ENCODE peak calls at places on chromosomes 6 and 20, in four cellular contexts. One of them, this sample, is unnamed. For H3K36me3, the result is how much of the 10 kb centered on the place peaks cover.

GRCh38 chr20:41512624-41513023 is 105.6 kb downstream of the CHD6 start:
- DNase-seq in esophagus squamous epithelium: no peak
- DNase-seq in IMR-90: no peak
- DNase-seq in Peyer's patch: no peak
- DNase-seq in this sample: no peak

GRCh38 chr20:46897471-46897870 is 2.8 kb downstream of the EYA2 start:
- DNase-seq in esophagus squamous epithelium: no peak
- DNase-seq in IMR-90: no peak
- DNase-seq in Peyer's patch: no peak
- DNase-seq in this sample: no peak

GRCh38 chr6:21348462-21349195 is 244.9 kb upstream of the SOX4 start:
- DNase-seq in esophagus squamous epithelium: no peak
- DNase-seq in IMR-90: peak
- DNase-seq in Peyer's patch: no peak
- DNase-seq in this sample: no peak

GRCh38 chr6:96811136-96811535 is 26.1 kb downstream of the GPR63 start:
- DNase-seq in esophagus squamous epithelium: no peak
- DNase-seq in IMR-90: no peak
- DNase-seq in Peyer's patch: no peak
- DNase-seq in this sample: no peak

GRCh38 chr6:38261626-38262025 is 378.1 kb downstream of the BTBD9 start:
- DNase-seq in esophagus squamous epithelium: no peak
- DNase-seq in IMR-90: no peak
- DNase-seq in Peyer's patch: no peak
- DNase-seq in this sample: no peak

GRCh38 chr6:2948228-2949025 is 22.9 kb downstream of the SERPINB6 start:
- DNase-seq in esophagus squamous epithelium: no peak
- DNase-seq in IMR-90: no peak
- DNase-seq in Peyer's patch: peak
- DNase-seq in this sample: no peak

GRCh38 chr6:5580736-5581568 is 319.6 kb downstream of the FARS2 start:
- DNase-seq in esophagus squamous epithelium: no peak
- DNase-seq in IMR-90: no peak
- DNase-seq in Peyer's patch: no peak
- DNase-seq in this sample: no peak

GRCh38 chr20:58891686-58892125 is 39.2 kb downstream of the GNAS start:
- DNase-seq in esophagus squamous epithelium: no peak
- DNase-seq in IMR-90: no peak
- DNase-seq in Peyer's patch: no peak
- DNase-seq in this sample: peak

GRCh38 chr20:19275630-19276071 is 63.2 kb downstream of the SLC24A3 start:
- DNase-seq in esophagus squamous epithelium: no peak
- DNase-seq in IMR-90: no peak
- DNase-seq in Peyer's patch: peak
- DNase-seq in this sample: peak

GRCh38 chr6:134007077-134007476 is 45.3 kb downstream of the SLC2A12 start:
- DNase-seq in esophagus squamous epithelium: no peak
- DNase-seq in IMR-90: no peak
- DNase-seq in Peyer's patch: no peak
- DNase-seq in this sample: peak

GRCh38 chr6:74991573-74992332 is 214.1 kb downstream of the COL12A1 start:
- DNase-seq in esophagus squamous epithelium: no peak
- DNase-seq in IMR-90: peak
- DNase-seq in Peyer's patch: no peak
- DNase-seq in this sample: no peak

GRCh38 chr6:154267508-154268106 is 89.0 kb downstream of the IPCEF1 start:
- DNase-seq in esophagus squamous epithelium: no peak
- DNase-seq in IMR-90: no peak
- DNase-seq in Peyer's patch: no peak
- DNase-seq in this sample: no peak

GRCh38 chr6:144659202-144659731 is 374.1 kb downstream of the UTRN start:
- DNase-seq in esophagus squamous epithelium: no peak
- DNase-seq in IMR-90: peak
- DNase-seq in Peyer's patch: no peak
- DNase-seq in this sample: peak

GRCh38 chr6:87661016-87661415 is 41.0 kb downstream of the AKIRIN2 start:
- DNase-seq in esophagus squamous epithelium: no peak
- DNase-seq in IMR-90: peak
- DNase-seq in Peyer's patch: no peak
- DNase-seq in this sample: no peak

GRCh38 chr6:2799936-2800527 is 34.8 kb downstream of the WRNIP1 start:
- DNase-seq in esophagus squamous epithelium: no peak
- DNase-seq in IMR-90: no peak
- DNase-seq in Peyer's patch: no peak
- DNase-seq in this sample: no peak

GRCh38 chr20:41230136-41230535 is 87.4 kb downstream of the ZHX3 start:
- DNase-seq in esophagus squamous epithelium: no peak
- DNase-seq in IMR-90: no peak
- DNase-seq in Peyer's patch: no peak
- DNase-seq in this sample: no peak

GRCh38 chr6:29976588-29977424 is 34.5 kb downstream of the HLA-A start:
- DNase-seq in esophagus squamous epithelium: no peak
- DNase-seq in IMR-90: peak
- DNase-seq in Peyer's patch: peak
- DNase-seq in this sample: peak

GRCh38 chr6:167703781-167704180 is 122.9 kb upstream of the AFDN start:
- DNase-seq in esophagus squamous epithelium: no peak
- DNase-seq in IMR-90: no peak
- DNase-seq in Peyer's patch: no peak
- DNase-seq in this sample: no peak

GRCh38 chr20:54260116-54260515 is 52.2 kb downstream of the PFDN4 start:
- DNase-seq in esophagus squamous epithelium: no peak
- DNase-seq in IMR-90: no peak
- DNase-seq in Peyer's patch: no peak
- DNase-seq in this sample: no peak

GRCh38 chr6:20840675-20841074 is 306.4 kb downstream of the CDKAL1 start:
- DNase-seq in esophagus squamous epithelium: no peak
- DNase-seq in IMR-90: peak
- DNase-seq in Peyer's patch: no peak
- DNase-seq in this sample: no peak

GRCh38 chr20:36775826-36776225 is 2.3 kb upstream of the DSN1 start:
- DNase-seq in esophagus squamous epithelium: no peak
- DNase-seq in IMR-90: no peak
- DNase-seq in Peyer's patch: no peak
- DNase-seq in this sample: no peak

GRCh38 chr6:32950449-32950848 is 2.4 kb downstream of the HLA-DMA start:
- DNase-seq in esophagus squamous epithelium: no peak
- DNase-seq in IMR-90: no peak
- DNase-seq in Peyer's patch: no peak
- DNase-seq in this sample: no peak

GRCh38 chr20:53183181-53183580 is 211.0 kb downstream of the TSHZ2 start:
- DNase-seq in esophagus squamous epithelium: no peak
- DNase-seq in IMR-90: no peak
- DNase-seq in Peyer's patch: no peak
- DNase-seq in this sample: no peak

GRCh38 chr20:41175727-41176330 is 38.5 kb downstream of the PLCG1 start:
- DNase-seq in esophagus squamous epithelium: no peak
- DNase-seq in IMR-90: no peak
- DNase-seq in Peyer's patch: peak
- DNase-seq in this sample: no peak

GRCh38 chr20:62262064-62262463 is 23.7 kb downstream of the OSBPL2 start:
- DNase-seq in esophagus squamous epithelium: no peak
- DNase-seq in IMR-90: no peak
- DNase-seq in Peyer's patch: no peak
- DNase-seq in this sample: no peak

GRCh38 chr20:23211164-23211563 is 125.0 kb upstream of the CD93 start:
- DNase-seq in esophagus squamous epithelium: no peak
- DNase-seq in IMR-90: no peak
- DNase-seq in Peyer's patch: no peak
- DNase-seq in this sample: no peak

GRCh38 chr6:3350252-3350826 is 91.6 kb downstream of the PSMG4 start:
- DNase-seq in esophagus squamous epithelium: no peak
- DNase-seq in IMR-90: no peak
- DNase-seq in Peyer's patch: no peak
- DNase-seq in this sample: no peak

GRCh38 chr6:169112483-169113320 is 140.9 kb downstream of the THBS2 start:
- DNase-seq in esophagus squamous epithelium: no peak
- DNase-seq in IMR-90: no peak
- DNase-seq in Peyer's patch: no peak
- DNase-seq in this sample: no peak

GRCh38 chr6:1686117-1687098 is 76.7 kb downstream of the FOXC1 start:
- DNase-seq in esophagus squamous epithelium: no peak
- DNase-seq in IMR-90: peak
- DNase-seq in Peyer's patch: no peak
- DNase-seq in this sample: no peak

GRCh38 chr6:16759646-16760535 is 1.4 kb downstream of the ATXN1 start:
- DNase-seq in esophagus squamous epithelium: peak
- DNase-seq in IMR-90: peak
- DNase-seq in Peyer's patch: peak
- DNase-seq in this sample: peak

GRCh38 chr6:6927437-6928361 is 180.1 kb upstream of the RREB1 start:
- DNase-seq in esophagus squamous epithelium: no peak
- DNase-seq in IMR-90: no peak
- DNase-seq in Peyer's patch: no peak
- DNase-seq in this sample: no peak
- TF ChIP-seq POLR2A in esophagus squamous epithelium: no peak
- TF ChIP-seq POLR2A in IMR-90: no peak
- TF ChIP-seq POLR2A in Peyer's patch: no peak
- TF ChIP-seq POLR2A in this sample: no peak

DNA sequence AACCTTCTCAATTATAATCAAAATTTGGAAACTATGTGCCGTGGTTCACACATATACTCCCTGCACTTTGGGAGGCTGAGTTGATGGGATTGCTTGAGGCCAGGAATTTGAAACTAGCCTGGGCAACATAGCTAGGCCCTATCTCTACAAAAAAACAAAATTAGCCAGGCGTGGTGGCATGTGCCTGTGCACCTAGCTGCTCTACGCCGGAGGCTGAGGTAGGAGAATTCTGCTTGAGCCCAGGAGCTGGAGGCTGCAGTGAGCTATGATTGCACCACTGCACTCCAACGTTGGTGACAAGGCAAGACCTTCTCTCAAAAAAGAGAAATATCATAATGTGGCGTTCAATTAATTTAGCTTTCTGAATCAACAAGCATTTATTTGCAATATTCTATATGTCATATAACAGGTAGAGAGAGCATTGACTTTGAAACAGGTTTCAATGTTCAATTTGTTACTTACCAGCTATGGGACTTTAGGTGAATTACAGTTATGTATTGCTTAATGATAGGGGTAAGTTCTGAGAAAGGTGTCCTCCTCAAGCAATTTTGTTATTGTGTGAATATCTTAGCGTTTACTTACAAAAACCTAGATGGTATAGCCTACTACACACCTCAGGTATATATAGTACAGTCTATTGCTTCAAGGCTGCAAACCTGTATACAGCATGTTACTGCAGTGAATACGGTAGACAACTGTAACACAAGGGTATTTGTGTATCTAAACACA is 2.2 kb upstream of the SYCP2 start:
- DNase-seq in esophagus squamous epithelium: no peak
- DNase-seq in IMR-90: no peak
- DNase-seq in Peyer's patch: no peak
- DNase-seq in this sample: no peak
- H3K36me3 ChIP-seq in esophagus squamous epithelium: under half
- H3K36me3 ChIP-seq in IMR-90: under half
- H3K36me3 ChIP-seq in Peyer's patch: under half
- H3K36me3 ChIP-seq in this sample: under half

GRCh38 chr20:22182148-22182547 is 402.2 kb downstream of the FOXA2 start:
- DNase-seq in esophagus squamous epithelium: no peak
- DNase-seq in IMR-90: no peak
- DNase-seq in Peyer's patch: no peak
- DNase-seq in this sample: no peak

DNA sequence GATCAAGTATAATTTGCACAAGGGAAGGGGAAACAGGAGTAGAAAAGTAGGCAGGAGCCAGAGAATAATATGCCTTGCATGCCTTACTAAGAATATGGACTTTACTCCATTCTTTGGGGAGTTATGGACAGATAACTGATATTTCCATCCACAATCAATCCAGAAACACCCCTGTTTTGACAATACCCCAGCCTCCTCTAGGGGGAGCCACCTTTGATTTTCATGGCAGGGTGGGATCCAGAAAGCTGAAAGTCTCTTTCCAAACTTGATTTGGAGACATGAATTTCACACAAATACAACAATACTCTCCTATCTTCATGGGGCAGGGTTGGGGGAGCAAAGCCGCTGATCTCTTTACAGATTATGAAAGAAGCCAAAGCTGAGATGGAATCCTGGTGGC is 404.1 kb downstream of the FOXA2 start:
- DNase-seq in esophagus squamous epithelium: no peak
- DNase-seq in IMR-90: no peak
- DNase-seq in Peyer's patch: no peak
- DNase-seq in this sample: no peak
- TF ChIP-seq CTCF in esophagus squamous epithelium: no peak
- TF ChIP-seq CTCF in IMR-90: no peak
- TF ChIP-seq CTCF in Peyer's patch: no peak
- TF ChIP-seq CTCF in this sample: no peak

DNA sequence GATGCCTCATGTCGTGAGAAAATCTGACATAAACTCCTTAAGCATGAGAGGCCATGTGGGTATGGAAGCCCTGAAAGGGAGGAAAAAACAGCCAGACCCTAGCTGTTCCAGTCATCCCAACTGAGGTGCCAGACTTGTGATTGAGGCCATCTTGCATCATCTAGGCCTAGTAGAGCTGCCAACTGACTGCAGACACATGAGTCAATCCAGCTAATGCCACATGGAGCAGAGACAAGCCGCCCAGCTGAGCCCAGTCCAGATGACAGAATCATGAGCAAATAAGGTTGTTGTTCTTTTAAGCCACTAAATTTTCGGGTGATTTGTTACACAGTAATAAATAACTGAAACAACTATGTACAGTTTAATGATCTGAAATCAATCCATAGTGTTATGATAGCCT is 680.9 kb downstream of the MAFB start:
- DNase-seq in esophagus squamous epithelium: no peak
- DNase-seq in IMR-90: peak
- DNase-seq in Peyer's patch: no peak
- DNase-seq in this sample: no peak
- TF ChIP-seq POLR2A in esophagus squamous epithelium: no peak
- TF ChIP-seq POLR2A in IMR-90: no peak
- TF ChIP-seq POLR2A in Peyer's patch: no peak
- TF ChIP-seq POLR2A in this sample: no peak

GRCh38 chr20:31535298-31535697 is 21.1 kb downstream of the HM13 start:
- DNase-seq in esophagus squamous epithelium: no peak
- DNase-seq in IMR-90: no peak
- DNase-seq in Peyer's patch: no peak
- DNase-seq in this sample: no peak

GRCh38 chr20:31538327-31538726 is 24.1 kb downstream of the HM13 start:
- DNase-seq in esophagus squamous epithelium: no peak
- DNase-seq in IMR-90: no peak
- DNase-seq in Peyer's patch: no peak
- DNase-seq in this sample: no peak

GRCh38 chr20:31536575-31536974 is 22.3 kb downstream of the HM13 start:
- DNase-seq in esophagus squamous epithelium: no peak
- DNase-seq in IMR-90: no peak
- DNase-seq in Peyer's patch: no peak
- DNase-seq in this sample: no peak

GRCh38 chr20:31537859-31538245 is 23.6 kb downstream of the HM13 start:
- DNase-seq in esophagus squamous epithelium: no peak
- DNase-seq in IMR-90: no peak
- DNase-seq in Peyer's patch: no peak
- DNase-seq in this sample: no peak

GRCh38 chr20:31537116-31537858 is 23.0 kb downstream of the HM13 start:
- DNase-seq in esophagus squamous epithelium: no peak
- DNase-seq in IMR-90: no peak
- DNase-seq in Peyer's patch: no peak
- DNase-seq in this sample: no peak
- H3K36me3 ChIP-seq in esophagus squamous epithelium: under half
- H3K36me3 ChIP-seq in IMR-90: half or more
- H3K36me3 ChIP-seq in Peyer's patch: half or more
- H3K36me3 ChIP-seq in this sample: under half

This sample was measured in transverse colon.